ENCODE peak calls at places on chromosomes 13 and 19, in nine cellular contexts. One of them, this sample, is unnamed.

GRCh38 chr13:110495376-110495775 is 66.1 kb downstream of the RAB20 start:
- DNase-seq in OCI-LY7: no peak
- DNase-seq in GM12865: no peak
- DNase-seq in WTC11: no peak
- DNase-seq in heart right ventricle: no peak
- DNase-seq in NB4: no peak
- DNase-seq in breast epithelium: no peak
- DNase-seq in psoas muscle: no peak
- DNase-seq in upper lobe of right lung: no peak
- DNase-seq in this sample: no peak

GRCh38 chr13:42334329-42334706 is 62.4 kb downstream of the AKAP11 start:
- DNase-seq in OCI-LY7: no peak
- DNase-seq in GM12865: no peak
- DNase-seq in WTC11: no peak
- DNase-seq in heart right ventricle: no peak
- DNase-seq in NB4: no peak
- DNase-seq in breast epithelium: no peak
- DNase-seq in psoas muscle: no peak
- DNase-seq in upper lobe of right lung: no peak
- DNase-seq in this sample: no peak

GRCh38 chr13:93628136-93628535 is 401.5 kb downstream of the GPC6 start:
- DNase-seq in OCI-LY7: no peak
- DNase-seq in GM12865: no peak
- DNase-seq in WTC11: no peak
- DNase-seq in heart right ventricle: no peak
- DNase-seq in NB4: no peak
- DNase-seq in breast epithelium: no peak
- DNase-seq in psoas muscle: no peak
- DNase-seq in upper lobe of right lung: no peak
- DNase-seq in this sample: no peak

GRCh38 chr19:42111384-42111783 is 20.9 kb downstream of the POU2F2 start:
- DNase-seq in OCI-LY7: no peak
- DNase-seq in GM12865: no peak
- DNase-seq in WTC11: no peak
- DNase-seq in heart right ventricle: no peak
- DNase-seq in NB4: no peak
- DNase-seq in breast epithelium: no peak
- DNase-seq in psoas muscle: no peak
- DNase-seq in upper lobe of right lung: no peak
- DNase-seq in this sample: peak; percentile 48

GRCh38 chr13:100543872-100544602 is 44.6 kb downstream of the GGACT start:
- DNase-seq in OCI-LY7: no peak
- DNase-seq in GM12865: no peak
- DNase-seq in WTC11: no peak
- DNase-seq in heart right ventricle: peak; percentile 14
- DNase-seq in NB4: peak; percentile 24
- DNase-seq in breast epithelium: no peak
- DNase-seq in psoas muscle: no peak
- DNase-seq in upper lobe of right lung: no peak
- DNase-seq in this sample: no peak

GRCh38 chr13:30791354-30791921 is 56.1 kb downstream of the ALOX5AP start:
- DNase-seq in OCI-LY7: no peak
- DNase-seq in GM12865: no peak
- DNase-seq in WTC11: no peak
- DNase-seq in heart right ventricle: peak; percentile 59
- DNase-seq in NB4: no peak
- DNase-seq in breast epithelium: no peak
- DNase-seq in psoas muscle: no peak
- DNase-seq in upper lobe of right lung: no peak
- DNase-seq in this sample: no peak

GRCh38 chr13:42997381-42997780 is 5.3 kb upstream of the EPSTI1 start:
- DNase-seq in OCI-LY7: no peak
- DNase-seq in GM12865: peak; percentile 78
- DNase-seq in WTC11: no peak
- DNase-seq in heart right ventricle: no peak
- DNase-seq in NB4: no peak
- DNase-seq in breast epithelium: no peak
- DNase-seq in psoas muscle: no peak
- DNase-seq in upper lobe of right lung: no peak
- DNase-seq in this sample: no peak

GRCh38 chr13:111879719-111880118 is 187.2 kb upstream of the SOX1 start:
- DNase-seq in OCI-LY7: no peak
- DNase-seq in GM12865: no peak
- DNase-seq in WTC11: no peak
- DNase-seq in heart right ventricle: no peak
- DNase-seq in NB4: no peak
- DNase-seq in breast epithelium: no peak
- DNase-seq in psoas muscle: no peak
- DNase-seq in upper lobe of right lung: no peak
- DNase-seq in this sample: no peak

GRCh38 chr13:97498419-97498818 is 64.5 kb downstream of the RAP2A start:
- DNase-seq in OCI-LY7: no peak
- DNase-seq in GM12865: no peak
- DNase-seq in WTC11: no peak
- DNase-seq in heart right ventricle: no peak
- DNase-seq in NB4: no peak
- DNase-seq in breast epithelium: no peak
- DNase-seq in psoas muscle: no peak
- DNase-seq in upper lobe of right lung: no peak
- DNase-seq in this sample: no peak

GRCh38 chr19:23439623-23440022 is 44.4 kb upstream of the ZNF91 start:
- DNase-seq in OCI-LY7: peak; percentile 22
- DNase-seq in GM12865: no peak
- DNase-seq in WTC11: peak; percentile 38
- DNase-seq in heart right ventricle: no peak
- DNase-seq in NB4: peak; percentile 32
- DNase-seq in breast epithelium: no peak
- DNase-seq in psoas muscle: no peak
- DNase-seq in upper lobe of right lung: no peak
- DNase-seq in this sample: no peak
- TF ChIP-seq CTCF in OCI-LY7: no peak
- TF ChIP-seq CTCF in GM12865: peak; percentile 16
- TF ChIP-seq CTCF in WTC11: peak; percentile 29
- TF ChIP-seq CTCF in heart right ventricle: no peak
- TF ChIP-seq CTCF in NB4: peak; percentile 14
- TF ChIP-seq CTCF in breast epithelium: no peak
- TF ChIP-seq CTCF in psoas muscle: peak; percentile 9
- TF ChIP-seq CTCF in upper lobe of right lung: no peak
- TF ChIP-seq CTCF in this sample: peak; percentile 23

GRCh38 chr13:91647361-91647970 is 249.0 kb downstream of the GPC5 start:
- DNase-seq in OCI-LY7: peak; percentile 72
- DNase-seq in GM12865: peak; percentile 34
- DNase-seq in WTC11: peak; percentile 84
- DNase-seq in heart right ventricle: peak; percentile 14
- DNase-seq in NB4: peak; percentile 34
- DNase-seq in breast epithelium: no peak
- DNase-seq in psoas muscle: no peak
- DNase-seq in upper lobe of right lung: no peak
- DNase-seq in this sample: peak; percentile 71
- TF ChIP-seq CTCF in OCI-LY7: no peak
- TF ChIP-seq CTCF in GM12865: peak; percentile 68
- TF ChIP-seq CTCF in WTC11: peak; percentile 87
- TF ChIP-seq CTCF in heart right ventricle: peak; percentile 35
- TF ChIP-seq CTCF in NB4: peak; percentile 79
- TF ChIP-seq CTCF in breast epithelium: no peak
- TF ChIP-seq CTCF in psoas muscle: no peak
- TF ChIP-seq CTCF in upper lobe of right lung: peak; percentile 25
- TF ChIP-seq CTCF in this sample: peak; percentile 70

GRCh38 chr19:40223135-40223822 is 3.2 kb downstream of the CCNP start:
- DNase-seq in OCI-LY7: no peak
- DNase-seq in GM12865: no peak
- DNase-seq in WTC11: peak; percentile 93
- DNase-seq in heart right ventricle: no peak
- DNase-seq in NB4: no peak
- DNase-seq in breast epithelium: no peak
- DNase-seq in psoas muscle: no peak
- DNase-seq in upper lobe of right lung: no peak
- DNase-seq in this sample: no peak

GRCh38 chr19:40228863-40229262 is 2.4 kb upstream of the CCNP start:
- DNase-seq in OCI-LY7: no peak
- DNase-seq in GM12865: no peak
- DNase-seq in WTC11: no peak
- DNase-seq in heart right ventricle: no peak
- DNase-seq in NB4: no peak
- DNase-seq in breast epithelium: no peak
- DNase-seq in psoas muscle: no peak
- DNase-seq in upper lobe of right lung: no peak
- DNase-seq in this sample: no peak

GRCh38 chr19:40224342-40225148 is 1.9 kb downstream of the CCNP start:
- DNase-seq in OCI-LY7: no peak
- DNase-seq in GM12865: no peak
- DNase-seq in WTC11: no peak
- DNase-seq in heart right ventricle: no peak
- DNase-seq in NB4: no peak
- DNase-seq in breast epithelium: no peak
- DNase-seq in psoas muscle: no peak
- DNase-seq in upper lobe of right lung: no peak
- DNase-seq in this sample: peak; percentile 98

GRCh38 chr19:40228371-40228770 is 1.9 kb upstream of the CCNP start:
- DNase-seq in OCI-LY7: no peak
- DNase-seq in GM12865: no peak
- DNase-seq in WTC11: no peak
- DNase-seq in heart right ventricle: no peak
- DNase-seq in NB4: no peak
- DNase-seq in breast epithelium: no peak
- DNase-seq in psoas muscle: no peak
- DNase-seq in upper lobe of right lung: no peak
- DNase-seq in this sample: no peak

DNA sequence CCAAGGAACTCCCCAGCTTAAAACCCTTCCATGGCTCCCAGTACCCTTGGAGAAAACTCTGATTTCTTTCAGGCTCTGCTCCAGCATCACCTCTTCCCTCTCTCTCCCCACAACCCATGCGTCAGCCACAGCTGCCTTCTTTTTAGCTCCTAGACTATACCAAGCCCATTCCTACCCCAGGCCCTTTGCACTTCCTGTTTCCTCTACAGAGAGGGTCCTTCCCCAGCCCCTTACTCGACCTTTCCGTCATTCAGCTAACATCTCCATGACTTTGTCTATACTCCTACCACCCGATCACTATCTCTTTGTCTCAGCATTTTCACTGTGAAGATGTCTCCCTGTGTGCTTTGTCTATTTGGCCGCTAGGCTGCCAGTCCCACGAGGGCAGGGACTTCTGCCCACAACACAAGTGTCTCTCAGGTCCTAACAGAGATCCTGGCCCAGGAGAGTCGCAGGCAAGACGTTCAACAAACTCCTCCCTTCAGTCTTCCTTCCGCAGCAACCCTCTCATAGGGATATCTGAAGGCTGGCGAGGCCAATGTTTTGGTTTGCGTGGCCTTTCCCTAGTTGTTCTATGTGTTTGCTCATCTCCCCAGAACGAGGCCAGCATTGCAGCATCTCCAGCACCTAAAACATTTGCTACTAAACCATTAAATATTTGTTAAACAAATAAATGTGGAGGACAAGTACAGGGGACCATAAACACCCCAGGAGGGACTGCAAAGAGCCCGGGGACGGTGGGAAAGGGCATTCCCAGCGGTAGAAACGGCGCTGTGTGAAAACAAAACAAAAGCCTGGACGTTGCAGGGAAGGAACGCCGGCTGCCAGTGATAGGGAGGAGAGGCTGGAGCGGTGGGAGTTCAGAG is 816 bp downstream of the CCNP start:
- DNase-seq in OCI-LY7: no peak
- DNase-seq in GM12865: peak; percentile 20
- DNase-seq in WTC11: no peak
- DNase-seq in heart right ventricle: no peak
- DNase-seq in NB4: no peak
- DNase-seq in breast epithelium: no peak
- DNase-seq in psoas muscle: no peak
- DNase-seq in upper lobe of right lung: no peak
- DNase-seq in this sample: no peak
- TF ChIP-seq CTCF in OCI-LY7: no peak
- TF ChIP-seq CTCF in GM12865: peak; percentile 30
- TF ChIP-seq CTCF in WTC11: no peak
- TF ChIP-seq CTCF in heart right ventricle: no peak
- TF ChIP-seq CTCF in NB4: no peak
- TF ChIP-seq CTCF in breast epithelium: no peak
- TF ChIP-seq CTCF in psoas muscle: no peak
- TF ChIP-seq CTCF in upper lobe of right lung: no peak
- TF ChIP-seq CTCF in this sample: no peak

GRCh38 chr19:13398182-13398581 is 108.1 kb downstream of the CACNA1A start:
- DNase-seq in OCI-LY7: no peak
- DNase-seq in GM12865: no peak
- DNase-seq in WTC11: no peak
- DNase-seq in heart right ventricle: no peak
- DNase-seq in NB4: no peak
- DNase-seq in breast epithelium: no peak
- DNase-seq in psoas muscle: no peak
- DNase-seq in upper lobe of right lung: no peak
- DNase-seq in this sample: no peak

GRCh38 chr19:13400296-13400695 is 106.0 kb downstream of the CACNA1A start:
- DNase-seq in OCI-LY7: no peak
- DNase-seq in GM12865: no peak
- DNase-seq in WTC11: no peak
- DNase-seq in heart right ventricle: no peak
- DNase-seq in NB4: no peak
- DNase-seq in breast epithelium: no peak
- DNase-seq in psoas muscle: no peak
- DNase-seq in upper lobe of right lung: no peak
- DNase-seq in this sample: no peak

GRCh38 chr19:13398780-13399726 is 107.2 kb downstream of the CACNA1A start:
- DNase-seq in OCI-LY7: no peak
- DNase-seq in GM12865: no peak
- DNase-seq in WTC11: no peak
- DNase-seq in heart right ventricle: no peak
- DNase-seq in NB4: peak; percentile 19
- DNase-seq in breast epithelium: no peak
- DNase-seq in psoas muscle: no peak
- DNase-seq in upper lobe of right lung: no peak
- DNase-seq in this sample: peak; percentile 92

GRCh38 chr19:13399746-13400145 is 106.5 kb downstream of the CACNA1A start:
- DNase-seq in OCI-LY7: no peak
- DNase-seq in GM12865: no peak
- DNase-seq in WTC11: no peak
- DNase-seq in heart right ventricle: no peak
- DNase-seq in NB4: no peak
- DNase-seq in breast epithelium: no peak
- DNase-seq in psoas muscle: no peak
- DNase-seq in upper lobe of right lung: no peak
- DNase-seq in this sample: no peak

DNA sequence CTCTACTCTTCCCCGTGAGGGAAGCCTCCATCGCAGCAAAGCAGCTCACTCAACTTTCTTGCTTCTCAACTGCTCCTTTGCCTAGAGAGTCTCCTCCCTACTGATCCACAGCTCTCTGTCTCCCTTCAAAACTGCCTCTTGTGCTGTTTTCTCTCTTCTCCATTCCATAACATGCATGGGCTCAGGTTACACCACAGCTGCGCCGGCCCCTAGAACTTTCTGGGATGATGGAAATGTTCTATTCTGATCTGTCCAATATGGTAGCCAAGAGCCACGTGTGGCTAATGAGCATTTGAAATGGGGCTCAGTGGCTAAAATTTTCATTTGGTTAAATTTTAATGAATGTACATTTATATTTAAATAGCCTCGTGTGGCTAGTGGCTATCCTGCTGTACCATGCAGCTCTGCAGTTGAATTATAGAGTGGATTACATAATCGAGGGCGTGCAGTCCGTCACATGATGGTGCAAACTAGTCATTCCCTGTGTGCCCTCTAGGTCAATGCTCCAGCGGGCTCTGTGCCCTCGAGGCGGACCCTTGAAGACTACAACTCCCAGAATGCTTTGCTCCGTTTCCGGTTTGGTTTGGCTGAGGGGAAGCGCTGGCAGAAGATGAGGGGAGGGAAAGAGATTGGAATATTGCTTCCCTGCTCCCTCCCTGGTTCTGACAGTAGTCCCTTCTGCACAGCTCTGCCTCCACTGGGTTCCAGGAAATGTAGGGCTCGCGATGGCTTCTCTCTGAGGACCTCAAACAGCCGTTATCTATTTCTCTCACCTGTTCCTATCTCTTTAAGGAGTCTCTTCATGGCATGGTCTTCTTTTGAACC is 109.8 kb downstream of the CACNA1A start:
- DNase-seq in OCI-LY7: peak; percentile 54
- DNase-seq in GM12865: peak; percentile 38
- DNase-seq in WTC11: peak; percentile 78
- DNase-seq in heart right ventricle: peak; percentile 17
- DNase-seq in NB4: peak; percentile 43
- DNase-seq in breast epithelium: no peak
- DNase-seq in psoas muscle: peak; percentile 23
- DNase-seq in upper lobe of right lung: no peak
- DNase-seq in this sample: peak; percentile 84
- TF ChIP-seq CTCF in OCI-LY7: no peak
- TF ChIP-seq CTCF in GM12865: no peak
- TF ChIP-seq CTCF in WTC11: no peak
- TF ChIP-seq CTCF in heart right ventricle: no peak
- TF ChIP-seq CTCF in NB4: no peak
- TF ChIP-seq CTCF in breast epithelium: no peak
- TF ChIP-seq CTCF in psoas muscle: no peak
- TF ChIP-seq CTCF in upper lobe of right lung: no peak
- TF ChIP-seq CTCF in this sample: no peak